ENCODE peak calls at places on chromosomes 7 and 10, in nine cellular contexts. One of them, this sample, is unnamed.

GRCh38 chr10:5975641-5976473 is 1.5 kb downstream of the IL15RA start:
- DNase-seq in naive B cell: peak
- DNase-seq in renal cortical epithelial cell: peak
- DNase-seq in stimulated activated CD8-positive, alpha-beta memory T cell treated with anti-CD3 and anti-CD28 coated beads, Interleukin-7, amount 100 ng/mL, for 24 hours: peak
- DNase-seq in T-helper 9 cell: peak
- DNase-seq in activated CD4-positive, alpha-beta T cell treated with anti-CD3 and anti-CD28 coated beads for 48 hours: peak
- DNase-seq in activated T-helper 9 cell treated with anti-CD3 and anti-CD28 coated beads, Interleukin-2, amount 50 U/mL, for 16 hours: peak
- DNase-seq in fibroblast of the aortic adventitia: peak
- DNase-seq in NCI-H524 treated with DMSO at 0.1 percent for 48 hours: no peak
- DNase-seq in this sample: no peak

GRCh38 chr7:101953248-101953819 is 135.9 kb downstream of the CUX1 start:
- DNase-seq in T-helper 9 cell: no peak
- DNase-seq in renal cortical epithelial cell: no peak
- DNase-seq in NCI-H524 treated with DMSO at 0.1 percent for 48 hours: no peak
- DNase-seq in stimulated activated CD8-positive, alpha-beta memory T cell treated with anti-CD3 and anti-CD28 coated beads, Interleukin-7, amount 100 ng/mL, for 24 hours: no peak
- DNase-seq in activated CD4-positive, alpha-beta T cell treated with anti-CD3 and anti-CD28 coated beads for 48 hours: peak
- DNase-seq in naive B cell: no peak
- DNase-seq in fibroblast of the aortic adventitia: peak
- DNase-seq in activated T-helper 9 cell treated with anti-CD3 and anti-CD28 coated beads, Interleukin-2, amount 50 U/mL, for 16 hours: no peak
- DNase-seq in this sample: peak

GRCh38 chr10:27100800-27101347 is 580 bp upstream of the ANKRD26 start:
- DNase-seq in fibroblast of the aortic adventitia: no peak
- DNase-seq in naive B cell: no peak
- DNase-seq in stimulated activated CD8-positive, alpha-beta memory T cell treated with anti-CD3 and anti-CD28 coated beads, Interleukin-7, amount 100 ng/mL, for 24 hours: no peak
- DNase-seq in activated CD4-positive, alpha-beta T cell treated with anti-CD3 and anti-CD28 coated beads for 48 hours: peak
- DNase-seq in activated T-helper 9 cell treated with anti-CD3 and anti-CD28 coated beads, Interleukin-2, amount 50 U/mL, for 16 hours: no peak
- DNase-seq in renal cortical epithelial cell: no peak
- DNase-seq in T-helper 9 cell: peak
- DNase-seq in NCI-H524 treated with DMSO at 0.1 percent for 48 hours: peak
- DNase-seq in this sample: no peak

GRCh38 chr10:110862961-110863360 is 8.8 kb upstream of the PDCD4 start:
- DNase-seq in NCI-H524 treated with DMSO at 0.1 percent for 48 hours: no peak
- DNase-seq in renal cortical epithelial cell: no peak
- DNase-seq in activated CD4-positive, alpha-beta T cell treated with anti-CD3 and anti-CD28 coated beads for 48 hours: no peak
- DNase-seq in naive B cell: no peak
- DNase-seq in stimulated activated CD8-positive, alpha-beta memory T cell treated with anti-CD3 and anti-CD28 coated beads, Interleukin-7, amount 100 ng/mL, for 24 hours: no peak
- DNase-seq in T-helper 9 cell: no peak
- DNase-seq in fibroblast of the aortic adventitia: no peak
- DNase-seq in activated T-helper 9 cell treated with anti-CD3 and anti-CD28 coated beads, Interleukin-2, amount 50 U/mL, for 16 hours: no peak
- DNase-seq in this sample: no peak

GRCh38 chr10:22258471-22258870 is 40.7 kb upstream of the EBLN1 start:
- DNase-seq in activated CD4-positive, alpha-beta T cell treated with anti-CD3 and anti-CD28 coated beads for 48 hours: no peak
- DNase-seq in renal cortical epithelial cell: no peak
- DNase-seq in naive B cell: no peak
- DNase-seq in fibroblast of the aortic adventitia: no peak
- DNase-seq in T-helper 9 cell: no peak
- DNase-seq in stimulated activated CD8-positive, alpha-beta memory T cell treated with anti-CD3 and anti-CD28 coated beads, Interleukin-7, amount 100 ng/mL, for 24 hours: no peak
- DNase-seq in activated T-helper 9 cell treated with anti-CD3 and anti-CD28 coated beads, Interleukin-2, amount 50 U/mL, for 16 hours: no peak
- DNase-seq in NCI-H524 treated with DMSO at 0.1 percent for 48 hours: no peak
- DNase-seq in this sample: no peak

GRCh38 chr7:27605689-27606269 is 56.9 kb downstream of the HIBADH start:
- DNase-seq in fibroblast of the aortic adventitia: peak
- DNase-seq in stimulated activated CD8-positive, alpha-beta memory T cell treated with anti-CD3 and anti-CD28 coated beads, Interleukin-7, amount 100 ng/mL, for 24 hours: no peak
- DNase-seq in activated CD4-positive, alpha-beta T cell treated with anti-CD3 and anti-CD28 coated beads for 48 hours: no peak
- DNase-seq in NCI-H524 treated with DMSO at 0.1 percent for 48 hours: no peak
- DNase-seq in naive B cell: no peak
- DNase-seq in T-helper 9 cell: no peak
- DNase-seq in renal cortical epithelial cell: peak
- DNase-seq in activated T-helper 9 cell treated with anti-CD3 and anti-CD28 coated beads, Interleukin-2, amount 50 U/mL, for 16 hours: no peak
- DNase-seq in this sample: peak

GRCh38 chr7:1248459-1249131 is 15.9 kb downstream of the UNCX start:
- DNase-seq in stimulated activated CD8-positive, alpha-beta memory T cell treated with anti-CD3 and anti-CD28 coated beads, Interleukin-7, amount 100 ng/mL, for 24 hours: no peak
- DNase-seq in T-helper 9 cell: no peak
- DNase-seq in activated T-helper 9 cell treated with anti-CD3 and anti-CD28 coated beads, Interleukin-2, amount 50 U/mL, for 16 hours: no peak
- DNase-seq in activated CD4-positive, alpha-beta T cell treated with anti-CD3 and anti-CD28 coated beads for 48 hours: no peak
- DNase-seq in renal cortical epithelial cell: no peak
- DNase-seq in fibroblast of the aortic adventitia: no peak
- DNase-seq in NCI-H524 treated with DMSO at 0.1 percent for 48 hours: no peak
- DNase-seq in naive B cell: no peak
- DNase-seq in this sample: no peak

GRCh38 chr10:79244841-79245504 is 102.3 kb upstream of the PPIF start:
- DNase-seq in fibroblast of the aortic adventitia: peak
- DNase-seq in NCI-H524 treated with DMSO at 0.1 percent for 48 hours: no peak
- DNase-seq in naive B cell: peak
- DNase-seq in activated CD4-positive, alpha-beta T cell treated with anti-CD3 and anti-CD28 coated beads for 48 hours: peak
- DNase-seq in stimulated activated CD8-positive, alpha-beta memory T cell treated with anti-CD3 and anti-CD28 coated beads, Interleukin-7, amount 100 ng/mL, for 24 hours: no peak
- DNase-seq in activated T-helper 9 cell treated with anti-CD3 and anti-CD28 coated beads, Interleukin-2, amount 50 U/mL, for 16 hours: no peak
- DNase-seq in renal cortical epithelial cell: no peak
- DNase-seq in T-helper 9 cell: peak
- DNase-seq in this sample: no peak

GRCh38 chr7:47502240-47502877 is 79.6 kb downstream of the TNS3 start:
- DNase-seq in NCI-H524 treated with DMSO at 0.1 percent for 48 hours: no peak
- DNase-seq in stimulated activated CD8-positive, alpha-beta memory T cell treated with anti-CD3 and anti-CD28 coated beads, Interleukin-7, amount 100 ng/mL, for 24 hours: no peak
- DNase-seq in fibroblast of the aortic adventitia: no peak
- DNase-seq in activated CD4-positive, alpha-beta T cell treated with anti-CD3 and anti-CD28 coated beads for 48 hours: no peak
- DNase-seq in renal cortical epithelial cell: no peak
- DNase-seq in T-helper 9 cell: no peak
- DNase-seq in naive B cell: no peak
- DNase-seq in activated T-helper 9 cell treated with anti-CD3 and anti-CD28 coated beads, Interleukin-2, amount 50 U/mL, for 16 hours: no peak
- DNase-seq in this sample: no peak

GRCh38 chr10:133461841-133462240 is 8.1 kb downstream of the SCART1 start:
- DNase-seq in NCI-H524 treated with DMSO at 0.1 percent for 48 hours: no peak
- DNase-seq in renal cortical epithelial cell: no peak
- DNase-seq in activated T-helper 9 cell treated with anti-CD3 and anti-CD28 coated beads, Interleukin-2, amount 50 U/mL, for 16 hours: no peak
- DNase-seq in T-helper 9 cell: no peak
- DNase-seq in activated CD4-positive, alpha-beta T cell treated with anti-CD3 and anti-CD28 coated beads for 48 hours: no peak
- DNase-seq in stimulated activated CD8-positive, alpha-beta memory T cell treated with anti-CD3 and anti-CD28 coated beads, Interleukin-7, amount 100 ng/mL, for 24 hours: no peak
- DNase-seq in fibroblast of the aortic adventitia: no peak
- DNase-seq in naive B cell: no peak
- DNase-seq in this sample: no peak

GRCh38 chr10:132982301-132982989 is 40.1 kb upstream of the CFAP46 start:
- DNase-seq in NCI-H524 treated with DMSO at 0.1 percent for 48 hours: no peak
- DNase-seq in naive B cell: no peak
- DNase-seq in fibroblast of the aortic adventitia: peak
- DNase-seq in T-helper 9 cell: no peak
- DNase-seq in renal cortical epithelial cell: no peak
- DNase-seq in stimulated activated CD8-positive, alpha-beta memory T cell treated with anti-CD3 and anti-CD28 coated beads, Interleukin-7, amount 100 ng/mL, for 24 hours: no peak
- DNase-seq in activated CD4-positive, alpha-beta T cell treated with anti-CD3 and anti-CD28 coated beads for 48 hours: no peak
- DNase-seq in activated T-helper 9 cell treated with anti-CD3 and anti-CD28 coated beads, Interleukin-2, amount 50 U/mL, for 16 hours: no peak
- DNase-seq in this sample: no peak

GRCh38 chr7:75699993-75700392 is 38.7 kb downstream of the HIP1 start:
- DNase-seq in naive B cell: no peak
- DNase-seq in activated T-helper 9 cell treated with anti-CD3 and anti-CD28 coated beads, Interleukin-2, amount 50 U/mL, for 16 hours: no peak
- DNase-seq in fibroblast of the aortic adventitia: no peak
- DNase-seq in NCI-H524 treated with DMSO at 0.1 percent for 48 hours: no peak
- DNase-seq in stimulated activated CD8-positive, alpha-beta memory T cell treated with anti-CD3 and anti-CD28 coated beads, Interleukin-7, amount 100 ng/mL, for 24 hours: no peak
- DNase-seq in renal cortical epithelial cell: no peak
- DNase-seq in activated CD4-positive, alpha-beta T cell treated with anti-CD3 and anti-CD28 coated beads for 48 hours: no peak
- DNase-seq in T-helper 9 cell: no peak
- DNase-seq in this sample: no peak

GRCh38 chr10:47451998-47452494 is 31.9 kb downstream of the ANXA8 start:
- DNase-seq in fibroblast of the aortic adventitia: no peak
- DNase-seq in activated T-helper 9 cell treated with anti-CD3 and anti-CD28 coated beads, Interleukin-2, amount 50 U/mL, for 16 hours: no peak
- DNase-seq in T-helper 9 cell: no peak
- DNase-seq in stimulated activated CD8-positive, alpha-beta memory T cell treated with anti-CD3 and anti-CD28 coated beads, Interleukin-7, amount 100 ng/mL, for 24 hours: no peak
- DNase-seq in naive B cell: no peak
- DNase-seq in activated CD4-positive, alpha-beta T cell treated with anti-CD3 and anti-CD28 coated beads for 48 hours: no peak
- DNase-seq in NCI-H524 treated with DMSO at 0.1 percent for 48 hours: no peak
- DNase-seq in renal cortical epithelial cell: no peak
- DNase-seq in this sample: no peak

GRCh38 chr10:106387063-106387462 is 777.4 kb downstream of the SORCS1 start:
- DNase-seq in stimulated activated CD8-positive, alpha-beta memory T cell treated with anti-CD3 and anti-CD28 coated beads, Interleukin-7, amount 100 ng/mL, for 24 hours: no peak
- DNase-seq in activated T-helper 9 cell treated with anti-CD3 and anti-CD28 coated beads, Interleukin-2, amount 50 U/mL, for 16 hours: no peak
- DNase-seq in NCI-H524 treated with DMSO at 0.1 percent for 48 hours: no peak
- DNase-seq in T-helper 9 cell: no peak
- DNase-seq in naive B cell: no peak
- DNase-seq in renal cortical epithelial cell: no peak
- DNase-seq in fibroblast of the aortic adventitia: peak
- DNase-seq in activated CD4-positive, alpha-beta T cell treated with anti-CD3 and anti-CD28 coated beads for 48 hours: no peak
- DNase-seq in this sample: peak

GRCh38 chr7:134922730-134923704 is 63.3 kb upstream of the AGBL3 start:
- DNase-seq in activated T-helper 9 cell treated with anti-CD3 and anti-CD28 coated beads, Interleukin-2, amount 50 U/mL, for 16 hours: no peak
- DNase-seq in naive B cell: no peak
- DNase-seq in NCI-H524 treated with DMSO at 0.1 percent for 48 hours: no peak
- DNase-seq in T-helper 9 cell: no peak
- DNase-seq in renal cortical epithelial cell: no peak
- DNase-seq in fibroblast of the aortic adventitia: no peak
- DNase-seq in stimulated activated CD8-positive, alpha-beta memory T cell treated with anti-CD3 and anti-CD28 coated beads, Interleukin-7, amount 100 ng/mL, for 24 hours: no peak
- DNase-seq in activated CD4-positive, alpha-beta T cell treated with anti-CD3 and anti-CD28 coated beads for 48 hours: no peak
- DNase-seq in this sample: no peak